ENCODE peak calls at places on chromosome 18, in four cellular contexts. I is NB4, L is posterior cingulate gyrus, K is M059J. R is an unnamed sample.

GRCh38 chr18:55300469-55301195 is 287.4 kb downstream of the TCF4 start:
- DNase-seq in I (no peak), L (no peak), K (no peak), R (peak)

GRCh38 chr18:74982946-74983635 is 225.8 kb downstream of the PTGR3 start:
- DNase-seq in I (no peak), L (no peak), K (no peak), R (no peak)

GRCh38 chr18:6994719-6995430 is 122.7 kb downstream of the LAMA1 start:
- DNase-seq in I (no peak), L (no peak), K (peak), R (peak)

GRCh38 chr18:57748770-57749603 is 54.1 kb downstream of the ATP8B1 start:
- DNase-seq in I (peak), L (no peak), K (peak), R (peak)

GRCh38 chr18:9629709-9630108 is 15.3 kb upstream of the PPP4R1 start:
- DNase-seq in I (peak), L (no peak), K (no peak), R (no peak)

GRCh38 chr18:26322892-26323653 is 96.8 kb downstream of the TAF4B start:
- DNase-seq in I (no peak), L (no peak), K (peak), R (peak)

GRCh38 chr18:79533591-79533990 is 137.9 kb downstream of the NFATC1 start:
- DNase-seq in I (no peak), L (no peak), K (no peak), R (no peak)

GRCh38 chr18:63258749-63259580 is 60.6 kb downstream of the BCL2 start:
- DNase-seq in I (no peak), L (no peak), K (no peak), R (no peak)

GRCh38 chr18:64966667-64967066 is 784.1 kb upstream of the CDH7 start:
- DNase-seq in I (no peak), L (no peak), K (no peak), R (no peak)

GRCh38 chr18:77482190-77482928 is 232.7 kb downstream of the GALR1 start:
- DNase-seq in I (no peak), L (no peak), K (no peak), R (no peak)

GRCh38 chr18:25921677-25922421 is 168.6 kb downstream of the SS18 start:
- DNase-seq in I (peak), L (no peak), K (peak), R (peak)

GRCh38 chr18:21134895-21135294 is 23.3 kb upstream of the ROCK1 start:
- DNase-seq in I (peak), L (no peak), K (peak), R (peak)

GRCh38 chr18:21243041-21243431 is 1.0 kb downstream of the GREB1L start:
- DNase-seq in I (no peak), L (peak), K (peak), R (peak)

GRCh38 chr18:24677011-24677410 is 216.6 kb downstream of the HRH4 start:
- DNase-seq in I (no peak), L (no peak), K (peak), R (peak)

GRCh38 chr18:78679061-78679460 is 300.6 kb upstream of the SALL3 start:
- DNase-seq in I (no peak), L (no peak), K (no peak), R (no peak)

GRCh38 chr18:72588339-72588738 is 44.2 kb upstream of the CBLN2 start:
- DNase-seq in I (no peak), L (no peak), K (no peak), R (no peak)

GRCh38 chr18:31269508-31270074 is 48.4 kb upstream of the DSG1 start:
- DNase-seq in I (no peak), L (no peak), K (no peak), R (no peak)